ENCODE peak calls at places on chromosomes 7 and 10, in five cellular contexts. One of them, this sample, is unnamed.

GRCh38 chr10:58897708-58898107 is 278.7 kb upstream of the PHYHIPL start:
- DNase-seq in A549: no peak
- DNase-seq in mammary epithelial cell: no peak
- DNase-seq in choroid plexus epithelial cell: peak
- DNase-seq in brain microvascular endothelial cell: no peak
- DNase-seq in this sample: no peak

GRCh38 chr7:112188257-112188656 is 17.9 kb downstream of the DOCK4 start:
- DNase-seq in A549: no peak
- DNase-seq in mammary epithelial cell: no peak
- DNase-seq in choroid plexus epithelial cell: no peak
- DNase-seq in brain microvascular endothelial cell: no peak
- DNase-seq in this sample: no peak

GRCh38 chr7:18464830-18465229 is 30.7 kb upstream of the HDAC9 start:
- DNase-seq in A549: no peak
- DNase-seq in mammary epithelial cell: no peak
- DNase-seq in choroid plexus epithelial cell: no peak
- DNase-seq in brain microvascular endothelial cell: no peak
- DNase-seq in this sample: no peak

GRCh38 chr10:29471483-29471859 is 163.3 kb downstream of the SVIL start:
- DNase-seq in A549: no peak
- DNase-seq in mammary epithelial cell: peak
- DNase-seq in choroid plexus epithelial cell: peak
- DNase-seq in brain microvascular endothelial cell: peak
- DNase-seq in this sample: no peak

GRCh38 chr7:137923380-137923779 is 76.6 kb upstream of the DGKI start:
- DNase-seq in A549: peak
- DNase-seq in mammary epithelial cell: no peak
- DNase-seq in choroid plexus epithelial cell: peak
- DNase-seq in brain microvascular endothelial cell: peak
- DNase-seq in this sample: no peak

GRCh38 chr10:122141821-122142651 is 129.1 kb upstream of the BTBD16 start:
- DNase-seq in A549: no peak
- DNase-seq in mammary epithelial cell: peak
- DNase-seq in choroid plexus epithelial cell: no peak
- DNase-seq in brain microvascular endothelial cell: no peak
- DNase-seq in this sample: no peak

GRCh38 chr7:45609180-45609579 is 35.0 kb downstream of the ADCY1 start:
- DNase-seq in A549: no peak
- DNase-seq in mammary epithelial cell: no peak
- DNase-seq in choroid plexus epithelial cell: no peak
- DNase-seq in brain microvascular endothelial cell: no peak
- DNase-seq in this sample: no peak

GRCh38 chr7:140625908-140626868 is 14.4 kb downstream of the DENND2A start:
- DNase-seq in A549: peak
- DNase-seq in mammary epithelial cell: peak
- DNase-seq in choroid plexus epithelial cell: peak
- DNase-seq in brain microvascular endothelial cell: peak
- DNase-seq in this sample: no peak

GRCh38 chr10:61904711-61905445 is 3.4 kb downstream of the ARID5B start:
- DNase-seq in A549: peak
- DNase-seq in mammary epithelial cell: peak
- DNase-seq in choroid plexus epithelial cell: peak
- DNase-seq in brain microvascular endothelial cell: peak
- DNase-seq in this sample: no peak

DNA sequence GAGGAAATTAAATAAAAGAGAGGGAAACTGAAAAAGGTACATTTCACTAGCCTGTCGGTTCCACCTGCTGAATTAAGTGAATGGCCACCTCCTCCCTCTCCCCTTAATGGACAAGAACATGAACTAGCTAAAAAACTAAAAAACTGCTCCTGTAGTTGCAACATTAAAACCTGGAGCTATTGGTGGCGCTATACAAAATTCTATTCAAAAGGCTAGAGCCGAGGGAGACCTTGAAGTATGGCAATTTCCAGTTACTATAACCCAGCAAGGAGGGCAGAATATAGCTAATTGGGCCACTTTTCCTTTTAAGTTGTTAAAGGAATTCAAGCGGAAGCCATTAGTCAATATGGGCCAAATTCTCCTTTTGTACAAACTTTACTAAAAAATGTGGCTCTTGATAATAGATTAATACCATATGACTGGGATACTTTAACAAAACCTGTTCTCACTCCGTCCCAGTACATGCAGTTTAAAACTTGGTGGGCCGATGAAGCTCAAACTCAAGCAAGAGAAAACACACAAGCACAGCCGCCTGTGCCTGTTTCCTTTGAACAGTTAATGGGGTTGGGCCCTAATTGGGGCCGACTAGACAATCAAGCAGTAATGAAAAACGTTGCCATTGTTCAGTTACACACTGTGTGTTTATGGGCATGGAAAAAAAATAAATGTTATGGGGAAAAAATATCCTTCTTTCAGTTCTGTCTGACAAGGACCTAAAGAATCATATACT is 6.5 kb upstream of the CHST3 start:
- DNase-seq in A549: peak
- DNase-seq in mammary epithelial cell: no peak
- DNase-seq in choroid plexus epithelial cell: peak
- DNase-seq in brain microvascular endothelial cell: no peak
- DNase-seq in this sample: no peak
- TF ChIP-seq CTCF in A549: peak
- TF ChIP-seq CTCF in mammary epithelial cell: no peak
- TF ChIP-seq CTCF in choroid plexus epithelial cell: peak
- TF ChIP-seq CTCF in brain microvascular endothelial cell: peak
- TF ChIP-seq CTCF in this sample: no peak

GRCh38 chr10:32377458-32378370 is 30.8 kb upstream of the EPC1 start:
- DNase-seq in A549: peak
- DNase-seq in mammary epithelial cell: peak
- DNase-seq in choroid plexus epithelial cell: peak
- DNase-seq in brain microvascular endothelial cell: peak
- DNase-seq in this sample: no peak
- TF ChIP-seq CTCF in A549: peak
- TF ChIP-seq CTCF in mammary epithelial cell: peak
- TF ChIP-seq CTCF in choroid plexus epithelial cell: peak
- TF ChIP-seq CTCF in brain microvascular endothelial cell: peak
- TF ChIP-seq CTCF in this sample: no peak

DNA sequence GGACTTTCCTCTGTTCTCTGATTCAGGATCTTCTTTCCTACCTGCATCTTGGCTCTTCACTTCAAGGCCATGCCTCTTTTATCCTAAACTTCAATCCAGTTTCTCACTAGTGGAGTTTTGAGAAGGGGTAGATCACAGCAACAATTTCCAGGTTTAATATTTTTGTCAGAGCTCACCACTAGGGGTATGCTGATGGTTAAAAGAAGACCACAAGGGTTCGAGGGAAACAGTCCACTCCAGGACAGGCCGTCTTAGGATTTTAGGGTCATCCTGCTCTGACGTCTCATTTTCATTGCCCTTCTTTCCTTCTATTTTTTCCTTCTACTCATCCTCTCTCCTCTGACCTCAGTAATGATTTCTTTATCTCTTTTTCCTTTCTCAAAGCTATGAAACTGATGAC is 11.3 kb downstream of the STAG3 start:
- DNase-seq in A549: no peak
- DNase-seq in mammary epithelial cell: no peak
- DNase-seq in choroid plexus epithelial cell: no peak
- DNase-seq in brain microvascular endothelial cell: no peak
- DNase-seq in this sample: no peak
- TF ChIP-seq CTCF in A549: no peak
- TF ChIP-seq CTCF in mammary epithelial cell: no peak
- TF ChIP-seq CTCF in choroid plexus epithelial cell: peak
- TF ChIP-seq CTCF in brain microvascular endothelial cell: peak
- TF ChIP-seq CTCF in this sample: no peak

DNA sequence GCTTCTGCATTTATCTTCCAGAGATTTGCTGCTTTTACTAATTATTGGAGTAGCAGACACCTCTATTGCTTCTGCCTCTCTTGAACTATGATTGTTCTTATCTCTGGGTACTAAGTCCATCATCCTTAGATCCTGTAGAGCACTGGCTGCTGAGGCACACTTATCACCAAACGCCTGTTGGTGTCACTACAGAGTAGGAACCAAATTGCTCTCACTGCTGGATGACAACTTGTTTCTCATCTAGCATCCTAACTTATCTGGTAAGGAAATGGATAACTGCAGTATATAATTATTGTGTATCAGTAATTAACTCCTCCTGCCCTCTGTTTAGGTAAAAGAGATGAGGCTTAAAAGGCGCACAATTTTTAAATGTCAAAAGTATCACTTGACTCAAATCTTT is 1059.4 kb downstream of the NRG3 start:
- DNase-seq in A549: peak
- DNase-seq in mammary epithelial cell: peak
- DNase-seq in choroid plexus epithelial cell: no peak
- DNase-seq in brain microvascular endothelial cell: no peak
- DNase-seq in this sample: no peak
- TF ChIP-seq CTCF in A549: no peak
- TF ChIP-seq CTCF in mammary epithelial cell: peak
- TF ChIP-seq CTCF in choroid plexus epithelial cell: no peak
- TF ChIP-seq CTCF in brain microvascular endothelial cell: no peak
- TF ChIP-seq CTCF in this sample: no peak

DNA sequence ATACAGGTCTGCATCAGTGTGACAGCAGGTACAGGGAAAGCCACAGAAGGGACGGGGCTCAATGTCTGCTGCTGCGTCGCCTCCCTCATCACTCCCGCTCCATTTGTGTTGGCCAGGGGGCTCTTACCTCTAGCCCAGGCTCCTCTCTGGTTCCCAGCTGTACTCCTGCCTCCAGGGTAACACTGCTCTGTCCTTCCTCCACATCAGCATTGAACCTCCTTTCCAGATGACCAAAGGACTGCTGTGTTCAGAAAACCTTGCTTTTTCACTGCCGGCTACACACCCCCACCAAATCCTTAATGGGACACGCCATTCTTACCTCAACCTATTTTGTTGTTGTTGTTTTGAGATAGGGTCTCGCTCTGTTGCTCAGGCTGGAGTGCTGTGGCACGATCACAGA is 2.1 kb upstream of the TMEM236 start:
- DNase-seq in A549: no peak
- DNase-seq in mammary epithelial cell: no peak
- DNase-seq in choroid plexus epithelial cell: no peak
- DNase-seq in brain microvascular endothelial cell: no peak
- DNase-seq in this sample: no peak
- TF ChIP-seq CTCF in A549: no peak
- TF ChIP-seq CTCF in mammary epithelial cell: no peak
- TF ChIP-seq CTCF in choroid plexus epithelial cell: no peak
- TF ChIP-seq CTCF in brain microvascular endothelial cell: no peak
- TF ChIP-seq CTCF in this sample: no peak

DNA sequence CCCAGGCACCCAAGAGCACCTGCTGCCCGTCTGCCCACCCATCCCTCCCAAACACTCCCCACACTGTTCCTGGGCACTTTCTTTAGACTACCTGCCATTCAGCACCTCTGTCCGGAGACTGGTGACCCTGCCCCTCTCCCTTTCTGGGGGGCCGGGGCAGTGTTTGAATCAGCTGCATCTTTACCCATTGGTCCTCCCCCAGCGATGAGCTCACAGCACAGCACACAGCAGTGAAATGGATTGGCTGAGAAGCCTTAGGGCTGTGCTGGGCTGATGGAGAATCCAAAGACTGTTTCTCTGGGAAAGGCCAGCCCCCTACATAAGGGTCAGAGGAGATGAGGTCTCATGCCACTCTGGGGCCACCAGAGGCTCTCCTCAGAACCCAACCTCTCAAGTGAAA is 40.2 kb downstream of the VWA2 start:
- DNase-seq in A549: no peak
- DNase-seq in mammary epithelial cell: no peak
- DNase-seq in choroid plexus epithelial cell: no peak
- DNase-seq in brain microvascular endothelial cell: no peak
- DNase-seq in this sample: no peak
- TF ChIP-seq CTCF in A549: no peak
- TF ChIP-seq CTCF in mammary epithelial cell: no peak
- TF ChIP-seq CTCF in choroid plexus epithelial cell: no peak
- TF ChIP-seq CTCF in brain microvascular endothelial cell: no peak
- TF ChIP-seq CTCF in this sample: no peak

GRCh38 chr10:36066102-36066501 is 424.0 kb upstream of the FZD8 start:
- DNase-seq in A549: no peak
- DNase-seq in mammary epithelial cell: no peak
- DNase-seq in choroid plexus epithelial cell: no peak
- DNase-seq in brain microvascular endothelial cell: no peak
- DNase-seq in this sample: no peak
- TF ChIP-seq CTCF in A549: no peak
- TF ChIP-seq CTCF in mammary epithelial cell: no peak
- TF ChIP-seq CTCF in choroid plexus epithelial cell: no peak
- TF ChIP-seq CTCF in brain microvascular endothelial cell: no peak
- TF ChIP-seq CTCF in this sample: no peak

GRCh38 chr7:74023037-74023436 is 4.9 kb upstream of the ELN start:
- DNase-seq in A549: peak
- DNase-seq in mammary epithelial cell: peak
- DNase-seq in choroid plexus epithelial cell: peak
- DNase-seq in brain microvascular endothelial cell: peak
- DNase-seq in this sample: no peak
- TF ChIP-seq CTCF in A549: no peak
- TF ChIP-seq CTCF in mammary epithelial cell: no peak
- TF ChIP-seq CTCF in choroid plexus epithelial cell: peak
- TF ChIP-seq CTCF in brain microvascular endothelial cell: peak
- TF ChIP-seq CTCF in this sample: no peak

This sample was measured in activated B cell treated with CpG ODN at 0.5 μM for 24 hours.